ENCODE peak calls at places on chromosomes 6 and 20, in six cellular contexts. W, I, O, Y, R and C are unnamed samples.

GRCh38 chr20:55565374-55565773 is 439.9 kb downstream of the CBLN4 start:
- DNase-seq in R (no peak), I (no peak), Y (no peak), O (no peak), W (no peak), C (no peak)

GRCh38 chr6:132964868-132965382 is 150.6 kb downstream of the RPS12 start:
- DNase-seq in W (no peak), O (no peak), Y (no peak), R (no peak), I (no peak), C (no peak)

GRCh38 chr20:32190608-32191415 is 16.7 kb downstream of the PLAGL2 start:
- DNase-seq in I (no peak), Y (no peak), R (no peak), O (no peak), W (no peak), C (no peak)

GRCh38 chr20:57440678-57441509 is 49.7 kb downstream of the RBM38 start:
- DNase-seq in I (peak), R (peak), O (no peak), Y (no peak), W (peak), C (peak)

GRCh38 chr6:148878683-148879082 is 131.9 kb downstream of the UST start:
- DNase-seq in Y (no peak), W (no peak), R (no peak), O (no peak), I (no peak), C (no peak)

GRCh38 chr6:82263916-82264315 is 16.4 kb upstream of the IBTK start:
- DNase-seq in R (no peak), W (no peak), I (no peak), O (no peak), Y (no peak), C (no peak)

GRCh38 chr6:84770521-84770920 is 6.1 kb upstream of the TBX18 start:
- DNase-seq in I (no peak), R (no peak), W (no peak), O (no peak), Y (no peak), C (no peak)

GRCh38 chr6:166586424-166587156 is at the start of gene RAMACL:
- DNase-seq in I (no peak), W (no peak), Y (no peak), O (peak), R (no peak), C (no peak)

GRCh38 chr20:50464725-50465650 is 45.2 kb upstream of the PTPN1 start:
- DNase-seq in W (no peak), O (no peak), I (no peak), Y (no peak), R (no peak), C (no peak)

GRCh38 chr6:69231983-69232382 is 564.8 kb downstream of the LMBRD1 start:
- DNase-seq in O (no peak), R (no peak), Y (no peak), I (peak), W (no peak), C (no peak)

GRCh38 chr6:36979343-36979742 is 6.7 kb downstream of the MTCH1 start:
- DNase-seq in W (peak), Y (no peak), R (no peak), O (no peak), I (peak), C (peak)

GRCh38 chr6:55239099-55239498 is 64.8 kb downstream of the HCRTR2 start:
- DNase-seq in R (no peak), W (no peak), I (no peak), Y (no peak), O (no peak), C (no peak)

GRCh38 chr6:50984135-50984534 is 165.5 kb downstream of the TFAP2B start:
- DNase-seq in O (no peak), I (no peak), W (no peak), R (no peak), Y (no peak), C (no peak)

GRCh38 chr6:11750682-11751081 is 27.9 kb downstream of the ADTRP start:
- DNase-seq in O (no peak), R (no peak), I (no peak), W (no peak), Y (peak), C (no peak)

GRCh38 chr6:166997768-166998255 is 1.4 kb upstream of the CEP43 start:
- DNase-seq in W (no peak), Y (peak), I (peak), R (no peak), O (peak), C (no peak)

GRCh38 chr20:5077761-5078387 is 41.9 kb downstream of the PCNA start:
- DNase-seq in O (peak), Y (no peak), I (no peak), W (no peak), R (no peak), C (no peak)

GRCh38 chr6:112743343-112743742 is 396.2 kb downstream of the RFPL4B start:
- DNase-seq in R (no peak), I (no peak), O (no peak), Y (no peak), W (no peak), C (no peak)

GRCh38 chr6:133895573-133896343 is 6.8 kb downstream of the TCF21 start:
- DNase-seq in O (no peak), W (no peak), Y (peak), I (no peak), R (no peak), C (no peak)

GRCh38 chr6:152452639-152453038 is 184.5 kb downstream of the SYNE1 start:
- DNase-seq in Y (no peak), O (no peak), I (no peak), W (no peak), R (no peak), C (no peak)

GRCh38 chr6:137206562-137206961 is 12.6 kb downstream of the IFNGR1 start:
- DNase-seq in I (no peak), O (no peak), W (no peak), Y (no peak), R (no peak), C (no peak)

GRCh38 chr6:5498579-5498899 is 237.2 kb downstream of the FARS2 start:
- DNase-seq in Y (no peak), O (no peak), W (no peak), I (no peak), R (no peak), C (no peak)

GRCh38 chr20:41553142-41553879 is 64.9 kb downstream of the CHD6 start:
- DNase-seq in R (no peak), Y (no peak), I (no peak), W (no peak), O (no peak), C (no peak)

GRCh38 chr6:75601608-75602163 is at the start of gene SENP6:
- DNase-seq in Y (peak), R (peak), W (peak), O (peak), I (peak), C (peak)

GRCh38 chr6:56509031-56509430 is 133.7 kb downstream of the DST start:
- DNase-seq in W (no peak), I (no peak), O (no peak), R (no peak), Y (no peak), C (no peak)

GRCh38 chr6:56505861-56506260 is 136.8 kb downstream of the DST start:
- DNase-seq in R (no peak), Y (no peak), O (no peak), I (no peak), W (no peak), C (no peak)

GRCh38 chr6:56510984-56511531 is 131.6 kb downstream of the DST start:
- DNase-seq in Y (no peak), W (no peak), R (no peak), O (no peak), I (no peak), C (no peak)

GRCh38 chr6:56511591-56511990 is 131.1 kb downstream of the DST start:
- DNase-seq in I (no peak), Y (no peak), O (no peak), R (no peak), W (no peak), C (no peak)

GRCh38 chr6:56507517-56507916 is 135.2 kb downstream of the DST start:
- DNase-seq in W (no peak), I (no peak), R (no peak), O (no peak), Y (no peak), C (no peak)
- H3K27ac ChIP-seq in W (no peak), I (no peak), R (peak), O (no peak), Y (peak), C (peak)

GRCh38 chr20:14481863-14482262 is 144.5 kb upstream of the FLRT3 start:
- DNase-seq in R (no peak), O (no peak), I (no peak), W (no peak), Y (no peak), C (no peak)
- H3K27ac ChIP-seq in R (no peak), O (no peak), I (no peak), W (no peak), Y (no peak), C (no peak)

DNA sequence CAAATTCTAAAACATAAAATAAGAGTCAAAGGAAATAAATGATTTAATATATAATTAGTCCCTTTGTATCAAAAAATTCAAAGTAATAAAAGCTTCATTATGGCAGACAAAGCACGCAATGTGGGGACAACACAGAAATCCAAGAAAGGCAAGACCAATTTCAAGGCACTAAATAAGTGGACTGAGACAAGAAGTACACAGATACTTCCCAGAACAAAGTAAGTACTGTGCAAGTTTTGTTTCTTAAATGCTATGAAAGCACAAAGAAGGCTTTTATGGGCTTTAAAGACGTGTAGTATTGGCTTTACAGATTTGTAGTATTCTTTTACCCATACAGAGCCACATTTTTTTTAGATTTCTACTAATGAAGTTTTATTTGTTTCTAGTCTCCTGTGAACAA is 174.6 kb downstream of the TRDN start:
- DNase-seq in O (no peak), W (no peak), R (no peak), Y (no peak), I (no peak), C (no peak)
- H3K27ac ChIP-seq in O (no peak), W (no peak), R (no peak), Y (no peak), I (no peak), C (no peak)

DNA sequence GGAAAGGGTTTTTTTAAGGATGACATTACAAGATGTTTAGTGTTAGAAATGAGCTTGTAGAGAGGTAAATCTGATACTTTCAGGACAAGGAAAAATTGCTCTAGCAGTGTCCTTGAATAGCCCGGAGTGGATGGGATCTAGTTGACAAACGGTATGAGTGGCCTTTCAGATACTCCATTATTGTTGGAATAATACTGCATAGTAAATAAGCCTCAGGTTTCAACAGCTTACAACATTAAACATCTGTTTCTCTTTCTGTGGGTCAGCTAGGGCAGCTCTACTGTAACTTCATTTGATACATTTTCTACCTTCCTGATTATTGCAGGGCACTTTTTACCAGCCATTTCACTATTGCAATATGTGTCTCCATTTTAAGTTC is 118.0 kb downstream of the B3GAT2 start:
- DNase-seq in W (no peak), R (no peak), Y (no peak), I (no peak), O (no peak), C (no peak)
- H3K27ac ChIP-seq in W (no peak), R (no peak), Y (no peak), I (no peak), O (no peak), C (no peak)

GRCh38 chr20:63387917-63388316 is 26.8 kb upstream of the CHRNA4 start:
- DNase-seq in W (no peak), R (no peak), Y (no peak), I (no peak), O (no peak), C (no peak)
- H3K27ac ChIP-seq in W (no peak), R (no peak), Y (no peak), I (no peak), O (no peak), C (no peak)

GRCh38 chr6:169168706-169169105 is 84.9 kb downstream of the THBS2 start:
- DNase-seq in O (no peak), Y (no peak), W (no peak), I (no peak), R (no peak), C (no peak)
- H3K27ac ChIP-seq in O (no peak), Y (no peak), W (no peak), I (no peak), R (peak), C (no peak)

GRCh38 chr20:1415667-1416468 is 23.0 kb upstream of the FKBP1A start:
- DNase-seq in Y (peak), I (no peak), W (no peak), O (no peak), R (no peak), C (no peak)

GRCh38 chr20:1417790-1418189 is 24.9 kb upstream of the FKBP1A start:
- DNase-seq in I (no peak), O (no peak), Y (no peak), W (no peak), R (no peak), C (no peak)

GRCh38 chr20:1418335-1418734 is 25.5 kb upstream of the FKBP1A start:
- DNase-seq in O (no peak), W (no peak), Y (no peak), R (no peak), I (no peak), C (no peak)

GRCh38 chr20:1414982-1415381 is 22.1 kb upstream of the FKBP1A start:
- DNase-seq in R (no peak), I (no peak), O (no peak), Y (no peak), W (no peak), C (no peak)

DNA sequence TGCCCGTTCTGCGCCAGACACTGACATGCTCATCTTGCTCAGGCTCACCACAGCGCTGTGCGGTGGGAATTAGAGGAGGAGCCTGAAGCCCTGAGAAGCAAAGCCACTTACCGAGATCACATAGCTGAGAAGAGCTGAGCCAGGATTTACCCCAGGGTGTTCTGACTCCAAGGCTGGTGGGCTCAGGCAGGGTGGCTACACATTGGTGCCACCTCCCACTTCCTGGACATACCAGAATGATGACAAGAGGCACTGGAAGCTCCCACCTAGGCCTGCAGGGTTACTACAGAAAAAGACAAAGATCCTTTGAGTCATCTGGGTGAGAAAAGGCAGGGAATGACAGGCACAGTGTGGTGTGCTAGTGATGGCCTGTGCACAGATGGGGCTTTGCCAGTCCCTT is 24.4 kb upstream of the FKBP1A start:
- DNase-seq in O (no peak), Y (no peak), I (no peak), R (no peak), W (no peak), C (no peak)
- H3K27ac ChIP-seq in O (no peak), Y (no peak), I (no peak), R (no peak), W (no peak), C (no peak)

GRCh38 chr6:158005626-158006180 is 24.0 kb downstream of the SYNJ2 start:
- DNase-seq in O (no peak), R (no peak), Y (peak), W (no peak), I (peak), C (no peak)
- H3K27ac ChIP-seq in O (no peak), R (peak), Y (no peak), W (peak), I (no peak), C (no peak)

DNA sequence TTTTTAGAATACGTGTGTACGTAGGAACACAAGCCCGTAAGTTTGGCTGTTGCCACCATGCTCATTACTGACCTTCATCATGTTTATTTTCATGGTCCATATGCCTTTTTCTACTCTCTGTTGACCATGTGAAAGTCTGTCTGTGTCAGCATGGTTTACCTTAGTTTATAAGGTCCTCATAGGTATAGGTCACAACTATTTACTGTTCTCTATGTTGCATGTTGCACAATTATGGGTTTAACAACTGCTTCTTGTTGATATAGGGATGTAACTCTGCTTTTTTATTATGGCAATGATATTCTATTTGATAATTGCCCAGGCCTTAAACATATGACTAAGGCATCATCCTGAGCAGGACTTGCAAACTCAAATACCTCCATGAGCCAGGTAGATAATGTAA is 13.4 kb upstream of the RANBP9 start:
- DNase-seq in R (no peak), Y (no peak), O (no peak), I (no peak), W (no peak), C (no peak)
- H3K27ac ChIP-seq in R (no peak), Y (no peak), O (no peak), I (no peak), W (no peak), C (no peak)